ENCODE peak calls at places on chromosomes 4 and X, in seven cellular contexts. One of them, this sample, is unnamed.

GRCh38 chr4:38803833-38804653 is 548 bp downstream of the TLR1 start:
- DNase-seq in IMR-90: no peak
- DNase-seq in GM12878: peak; percentile 99
- DNase-seq in H1: no peak
- DNase-seq in SK-N-SH: no peak
- DNase-seq in HepG2: no peak
- DNase-seq in A549: no peak
- DNase-seq in this sample: no peak

GRCh38 chr4:138659640-138660325 is 355.8 kb upstream of the NOCT start:
- DNase-seq in A549: no peak
- DNase-seq in IMR-90: no peak
- DNase-seq in H1: peak; percentile 53
- DNase-seq in SK-N-SH: no peak
- DNase-seq in GM12878: no peak
- DNase-seq in HepG2: no peak
- DNase-seq in this sample: no peak

GRCh38 chr4:181971973-181972372 is 271.2 kb upstream of the TENM3 start:
- DNase-seq in H1: no peak
- DNase-seq in GM12878: no peak
- DNase-seq in A549: no peak
- DNase-seq in HepG2: no peak
- DNase-seq in IMR-90: peak; percentile 64
- DNase-seq in SK-N-SH: no peak
- DNase-seq in this sample: no peak

GRCh38 chr4:156029691-156030090 is 76.0 kb upstream of the CTSO start:
- DNase-seq in IMR-90: no peak
- DNase-seq in H1: no peak
- DNase-seq in GM12878: no peak
- DNase-seq in HepG2: no peak
- DNase-seq in SK-N-SH: no peak
- DNase-seq in A549: no peak
- DNase-seq in this sample: no peak

GRCh38 chrX:136138939-136139338 is 8.4 kb upstream of the FHL1 start:
- DNase-seq in A549: no peak
- DNase-seq in SK-N-SH: no peak
- DNase-seq in IMR-90: no peak
- DNase-seq in H1: no peak
- DNase-seq in HepG2: no peak
- DNase-seq in GM12878: no peak
- DNase-seq in this sample: no peak

GRCh38 chr4:137632842-137633241 is 100.5 kb upstream of the PCDH18 start:
- DNase-seq in HepG2: no peak
- DNase-seq in H1: no peak
- DNase-seq in A549: no peak
- DNase-seq in SK-N-SH: no peak
- DNase-seq in IMR-90: no peak
- DNase-seq in GM12878: no peak
- DNase-seq in this sample: no peak

GRCh38 chr4:108141213-108142045 is 27.3 kb downstream of the LEF1 start:
- DNase-seq in H1: no peak
- DNase-seq in A549: no peak
- DNase-seq in GM12878: no peak
- DNase-seq in HepG2: no peak
- DNase-seq in IMR-90: no peak
- DNase-seq in SK-N-SH: no peak
- DNase-seq in this sample: no peak

GRCh38 chr4:69748176-69748575 is 12.2 kb downstream of the SULT1B1 start:
- DNase-seq in H1: no peak
- DNase-seq in A549: no peak
- DNase-seq in HepG2: no peak
- DNase-seq in GM12878: no peak
- DNase-seq in IMR-90: no peak
- DNase-seq in SK-N-SH: no peak
- DNase-seq in this sample: no peak

GRCh38 chr4:179124419-179124818 is 1682.2 kb upstream of the AGA start:
- DNase-seq in IMR-90: no peak
- DNase-seq in HepG2: no peak
- DNase-seq in GM12878: no peak
- DNase-seq in H1: no peak
- DNase-seq in SK-N-SH: no peak
- DNase-seq in A549: no peak
- DNase-seq in this sample: no peak

GRCh38 chr4:61200195-61200990 is at the start of gene ADGRL3:
- DNase-seq in GM12878: no peak
- DNase-seq in HepG2: no peak
- DNase-seq in A549: no peak
- DNase-seq in H1: peak; percentile 88
- DNase-seq in SK-N-SH: peak; percentile 81
- DNase-seq in IMR-90: peak; percentile 6
- DNase-seq in this sample: no peak

GRCh38 chr4:56026596-56026995 is 77.9 kb downstream of the CEP135 start:
- DNase-seq in HepG2: no peak
- DNase-seq in SK-N-SH: no peak
- DNase-seq in H1: no peak
- DNase-seq in GM12878: no peak
- DNase-seq in A549: no peak
- DNase-seq in IMR-90: peak; percentile 53
- DNase-seq in this sample: peak; percentile 27

GRCh38 chrX:55839480-55839879 is 121.9 kb downstream of the RRAGB start:
- DNase-seq in A549: no peak
- DNase-seq in IMR-90: no peak
- DNase-seq in SK-N-SH: no peak
- DNase-seq in H1: peak; percentile 55
- DNase-seq in GM12878: no peak
- DNase-seq in HepG2: no peak
- DNase-seq in this sample: no peak

GRCh38 chr4:39353478-39354177 is 12.5 kb downstream of the RFC1 start:
- DNase-seq in IMR-90: peak; percentile 39
- DNase-seq in A549: no peak
- DNase-seq in H1: no peak
- DNase-seq in HepG2: no peak
- DNase-seq in GM12878: peak; percentile 85
- DNase-seq in SK-N-SH: peak; percentile 41
- DNase-seq in this sample: no peak

GRCh38 chr4:56976283-56976877 is 1.0 kb downstream of the NOA1 start:
- DNase-seq in A549: no peak
- DNase-seq in IMR-90: no peak
- DNase-seq in GM12878: no peak
- DNase-seq in SK-N-SH: no peak
- DNase-seq in HepG2: peak; percentile 12
- DNase-seq in H1: no peak
- DNase-seq in this sample: no peak

GRCh38 chr4:6343950-6344408 is 74.3 kb downstream of the WFS1 start:
- DNase-seq in SK-N-SH: no peak
- DNase-seq in GM12878: no peak
- DNase-seq in IMR-90: peak; percentile 80
- DNase-seq in A549: peak; percentile 85
- DNase-seq in H1: no peak
- DNase-seq in HepG2: peak; percentile 54
- DNase-seq in this sample: peak; percentile 79

GRCh38 chr4:180304321-180304720 is 1938.9 kb upstream of the TENM3 start:
- DNase-seq in H1: no peak
- DNase-seq in A549: no peak
- DNase-seq in HepG2: no peak
- DNase-seq in SK-N-SH: no peak
- DNase-seq in GM12878: no peak
- DNase-seq in IMR-90: no peak
- DNase-seq in this sample: no peak

GRCh38 chr4:176222149-176222548 is 26.8 kb upstream of the SPATA4 start:
- DNase-seq in H1: no peak
- DNase-seq in IMR-90: no peak
- DNase-seq in HepG2: no peak
- DNase-seq in SK-N-SH: no peak
- DNase-seq in A549: no peak
- DNase-seq in GM12878: no peak
- DNase-seq in this sample: no peak

DNA sequence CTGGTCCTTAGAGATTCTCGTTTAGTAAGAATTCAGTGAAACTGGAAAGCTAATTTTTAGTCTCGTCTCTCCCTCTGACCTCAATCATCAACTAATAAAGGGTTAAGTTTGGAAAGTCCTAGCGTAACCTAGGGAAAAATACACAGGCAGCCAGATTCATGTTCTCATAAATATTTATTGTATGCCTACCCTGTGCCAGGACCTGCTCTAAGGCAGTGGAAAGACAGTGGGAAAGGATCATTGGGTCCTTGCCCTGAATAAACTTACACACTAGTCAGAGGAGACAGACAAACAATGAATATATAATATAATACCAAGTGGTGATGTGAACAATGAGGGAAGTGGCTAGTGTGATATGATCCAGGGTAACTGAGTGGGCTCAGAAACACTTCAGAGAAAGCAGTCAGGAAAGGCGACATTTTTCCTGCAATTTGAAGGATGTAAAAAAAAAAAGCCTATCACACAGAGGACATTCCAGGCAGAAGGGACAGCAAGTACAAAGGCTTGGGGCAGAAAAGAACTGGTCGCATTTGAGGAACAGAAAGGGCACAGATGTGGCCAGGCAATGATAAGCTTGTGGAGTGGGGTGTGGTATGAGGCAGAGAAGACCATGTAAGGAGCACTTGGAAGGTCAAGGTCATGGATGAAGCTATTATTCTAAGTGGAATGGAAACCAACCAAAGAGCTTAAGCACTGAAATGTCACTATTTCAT is 128.8 kb downstream of the AMELX start:
- DNase-seq in SK-N-SH: no peak
- DNase-seq in IMR-90: no peak
- DNase-seq in GM12878: no peak
- DNase-seq in HepG2: no peak
- DNase-seq in A549: no peak
- DNase-seq in H1: no peak
- DNase-seq in this sample: no peak
- H3K27ac ChIP-seq in SK-N-SH: no peak overlapping the region
- H3K27ac ChIP-seq in IMR-90: no peak overlapping the region
- H3K27ac ChIP-seq in GM12878: no peak overlapping the region
- H3K27ac ChIP-seq in HepG2: no peak overlapping the region
- H3K27ac ChIP-seq in A549: no peak overlapping the region
- H3K27ac ChIP-seq in H1: no peak overlapping the region
- H3K27ac ChIP-seq in this sample: no peak overlapping the region

DNA sequence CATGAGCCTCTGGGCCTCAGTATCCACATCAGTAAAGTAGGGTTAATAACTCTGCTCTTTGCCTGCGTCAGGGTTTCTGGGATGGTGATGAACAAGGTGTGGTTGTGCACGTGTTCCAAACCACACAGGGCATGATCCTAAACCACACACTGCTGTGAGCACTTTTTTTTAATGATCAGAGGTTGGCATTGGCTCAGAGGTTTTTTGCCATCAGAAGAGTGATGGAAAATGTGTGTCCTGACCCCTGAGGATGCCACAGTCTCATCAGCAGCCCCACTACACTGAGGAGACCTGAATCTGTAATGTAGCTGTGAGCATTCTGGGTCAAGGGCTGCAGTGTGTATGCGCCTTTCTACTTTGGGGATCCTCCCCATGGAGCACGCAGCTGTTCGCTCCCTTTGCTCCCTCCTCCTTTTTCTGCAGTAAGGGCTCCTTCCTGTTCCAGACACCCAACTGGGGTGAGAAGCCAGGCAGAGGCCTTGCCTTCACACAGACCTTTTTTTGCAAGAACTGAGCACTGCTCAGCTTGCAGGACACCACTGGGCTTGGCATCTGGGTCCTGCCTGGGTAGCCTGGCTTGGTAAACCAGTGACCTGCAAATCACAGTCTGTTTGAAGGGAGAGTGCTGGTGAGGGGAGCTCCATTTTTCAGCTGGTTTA is 87.5 kb downstream of the MAMLD1 start:
- DNase-seq in GM12878: no peak
- DNase-seq in A549: no peak
- DNase-seq in H1: no peak
- DNase-seq in IMR-90: no peak
- DNase-seq in HepG2: no peak
- DNase-seq in SK-N-SH: no peak
- DNase-seq in this sample: no peak
- TF ChIP-seq RAD21 in GM12878: no peak
- TF ChIP-seq RAD21 in A549: no peak
- TF ChIP-seq RAD21 in H1: no peak
- TF ChIP-seq RAD21 in IMR-90: no peak
- TF ChIP-seq RAD21 in HepG2: no peak
- TF ChIP-seq RAD21 in SK-N-SH: no peak
- TF ChIP-seq RAD21 in this sample: no peak

GRCh38 chr4:104907991-104908390 is 238.7 kb upstream of the TET2 start:
- DNase-seq in HepG2: no peak
- DNase-seq in SK-N-SH: no peak
- DNase-seq in H1: no peak
- DNase-seq in GM12878: no peak
- DNase-seq in IMR-90: no peak
- DNase-seq in A549: no peak
- DNase-seq in this sample: no peak
- H3K27ac ChIP-seq in HepG2: no peak overlapping the region
- H3K27ac ChIP-seq in SK-N-SH: no peak overlapping the region
- H3K27ac ChIP-seq in H1: no peak overlapping the region
- H3K27ac ChIP-seq in GM12878: no peak overlapping the region
- H3K27ac ChIP-seq in IMR-90: no peak overlapping the region
- H3K27ac ChIP-seq in A549: no peak overlapping the region
- H3K27ac ChIP-seq in this sample: no peak overlapping the region

GRCh38 chr4:743463-744211 is 38.0 kb downstream of the PCGF3 start:
- DNase-seq in SK-N-SH: no peak
- DNase-seq in GM12878: no peak
- DNase-seq in HepG2: no peak
- DNase-seq in A549: no peak
- DNase-seq in H1: no peak
- DNase-seq in IMR-90: peak; percentile 35
- DNase-seq in this sample: no peak

GRCh38 chr4:744212-744841 is 38.7 kb downstream of the PCGF3 start:
- DNase-seq in SK-N-SH: no peak
- DNase-seq in H1: no peak
- DNase-seq in HepG2: no peak
- DNase-seq in IMR-90: no peak
- DNase-seq in A549: no peak
- DNase-seq in GM12878: no peak
- DNase-seq in this sample: no peak

GRCh38 chr4:740656-741282 is 35.1 kb downstream of the PCGF3 start:
- DNase-seq in A549: no peak
- DNase-seq in H1: no peak
- DNase-seq in SK-N-SH: no peak
- DNase-seq in GM12878: no peak
- DNase-seq in IMR-90: peak; percentile 86
- DNase-seq in HepG2: no peak
- DNase-seq in this sample: no peak

GRCh38 chr4:742096-742741 is 36.6 kb downstream of the PCGF3 start:
- DNase-seq in A549: no peak
- DNase-seq in H1: no peak
- DNase-seq in IMR-90: no peak
- DNase-seq in HepG2: no peak
- DNase-seq in GM12878: no peak
- DNase-seq in SK-N-SH: no peak
- DNase-seq in this sample: no peak

DNA sequence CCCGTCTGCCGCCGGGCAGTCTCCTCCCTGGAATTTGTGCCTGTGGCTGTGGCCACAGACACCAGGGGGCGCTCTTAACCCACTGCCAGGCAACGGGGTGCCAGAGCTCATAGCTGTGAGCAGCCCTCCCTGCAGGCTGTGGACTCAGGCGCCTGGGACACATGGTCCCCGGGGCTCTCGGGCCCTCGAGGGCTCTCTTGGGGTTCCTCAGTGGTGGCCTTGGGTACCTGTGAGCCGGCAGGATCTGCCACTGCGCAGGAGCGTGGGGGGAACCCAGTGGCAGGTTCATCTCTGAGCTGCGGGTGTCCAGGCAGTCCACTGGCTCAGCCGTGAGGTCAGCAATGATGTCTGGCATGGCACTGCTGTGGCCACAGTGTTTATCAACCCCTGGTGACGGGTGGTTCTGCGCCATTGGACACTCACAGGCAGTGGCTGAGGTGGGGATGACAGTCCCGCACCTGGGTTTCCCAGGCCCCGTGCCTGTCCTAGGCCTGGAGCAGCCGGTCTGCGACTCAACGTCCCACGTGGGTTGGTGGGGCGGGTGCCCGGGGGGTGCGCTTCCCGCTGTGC is 37.2 kb downstream of the PCGF3 start:
- DNase-seq in A549: peak; percentile 75
- DNase-seq in HepG2: peak; percentile 30
- DNase-seq in SK-N-SH: peak; percentile 93
- DNase-seq in IMR-90: peak; percentile 42
- DNase-seq in H1: peak; percentile 94
- DNase-seq in GM12878: no peak
- DNase-seq in this sample: peak; percentile 13
- TF ChIP-seq RAD21 in A549: peak; percentile 72
- TF ChIP-seq RAD21 in HepG2: peak; percentile 92
- TF ChIP-seq RAD21 in SK-N-SH: peak; percentile 78
- TF ChIP-seq RAD21 in IMR-90: peak; percentile 77
- TF ChIP-seq RAD21 in H1: peak; percentile 88
- TF ChIP-seq RAD21 in GM12878: peak; percentile 77
- TF ChIP-seq RAD21 in this sample: peak; percentile 88

This sample was measured in HCT116.